ENCODE peak calls at places on chromosomes 12 and 14, in ten cellular contexts. L is AG08395; B is Right ventricle myocardium inferior; E is KG1; S is stimulated activated CD4-positive, alpha-beta T cell treated with anti-CD3 and anti-CD28 coated beads, TNF-alpha, amount 100 ng/mL, for 24 hours; O is NCI-H146; T is NCI-H2171 treated with DMSO at 0.1 percent for 48 hours; X is H4; G is neural crest cell; Z is AG10803. F is an unnamed sample.

GRCh38 chr12:39275846-39276245 is 167.1 kb downstream of the KIF21A start:
- DNase-seq in L (no peak), B (no peak), E (no peak), S (no peak), O (no peak), T (no peak), X (no peak), G (no peak), Z (no peak), F (no peak)

GRCh38 chr14:20679907-20680306 is 4.5 kb upstream of the RNASE4 start:
- DNase-seq in L (peak; percentile 45), B (no peak), E (peak; percentile 22), S (no peak), O (no peak), T (no peak), X (no peak), G (no peak), Z (peak; percentile 33), F (no peak)

GRCh38 chr12:70351076-70351475 is 15.0 kb upstream of the KCNMB4 start:
- DNase-seq in L (no peak), B (no peak), E (no peak), S (no peak), O (peak; percentile 5), T (no peak), X (no peak), G (no peak), Z (no peak), F (no peak)

GRCh38 chr14:61107148-61107641 is 126.2 kb downstream of the SLC38A6 start:
- DNase-seq in L (no peak), B (no peak), E (no peak), S (no peak), O (no peak), T (no peak), X (no peak), G (no peak), Z (peak; percentile 64), F (peak; percentile 69)

GRCh38 chr12:30725739-30726138 is 29.0 kb downstream of the CAPRIN2 start:
- DNase-seq in L (peak; percentile 79), B (no peak), E (no peak), S (no peak), O (no peak), T (no peak), X (peak; percentile 11), G (no peak), Z (peak; percentile 76), F (no peak)

GRCh38 chr14:35046048-35046750 is at the start of gene FAM177A1:
- DNase-seq in L (peak; percentile 98), B (peak; percentile 100), E (peak; percentile 86), S (peak; percentile 99), O (peak; percentile 94), T (peak; percentile 99), X (peak; percentile 95), G (peak; percentile 85), Z (peak; percentile 96), F (peak; percentile 99)

GRCh38 chr12:43847427-43847826 is 11.5 kb downstream of the TMEM117 start:
- DNase-seq in L (peak; percentile 65), B (no peak), E (no peak), S (no peak), O (no peak), T (no peak), X (no peak), G (no peak), Z (peak; percentile 33), F (no peak)

GRCh38 chr14:96455588-96455987 is 46.6 kb upstream of the PAPOLA start:
- DNase-seq in L (peak; percentile 11), B (no peak), E (no peak), S (no peak), O (no peak), T (no peak), X (no peak), G (no peak), Z (peak; percentile 8), F (no peak)

GRCh38 chr12:46930101-46930500 is 104.3 kb upstream of the SLC38A4 start:
- DNase-seq in L (no peak), B (no peak), E (no peak), S (no peak), O (no peak), T (no peak), X (no peak), G (no peak), Z (peak; percentile 65), F (no peak)

GRCh38 chr14:42469637-42470426 is 863.2 kb downstream of the LRFN5 start:
- DNase-seq in L (no peak), B (no peak), E (no peak), S (no peak), O (no peak), T (no peak), X (no peak), G (no peak), Z (no peak), F (no peak)